ENCODE peak calls at places on chromosomes 3 and 15, in five cellular contexts. L, P, U, D and B are unnamed samples.

GRCh38 chr3:98565237-98565643 is 28.2 kb downstream of the CPOX start:
- DNase-seq in L (no peak), P (no peak), U (no peak), D (no peak), B (no peak)

GRCh38 chr15:37076543-37076942 is 23.8 kb downstream of the MEIS2 start:
- DNase-seq in L (no peak), P (peak), U (peak), D (no peak), B (no peak)

GRCh38 chr3:120264963-120265362 is 20.1 kb downstream of the GPR156 start:
- DNase-seq in L (no peak), P (no peak), U (no peak), D (no peak), B (no peak)

GRCh38 chr15:57727031-57727430 is 20.5 kb downstream of the POLR2M start:
- DNase-seq in L (no peak), P (peak), U (no peak), D (no peak), B (no peak)

GRCh38 chr3:136250862-136251460 is 821 bp downstream of the PCCB start:
- DNase-seq in L (peak), P (peak), U (peak), D (peak), B (no peak)

GRCh38 chr3:100225193-100225592 is 35.6 kb upstream of the TBC1D23 start:
- DNase-seq in L (no peak), P (no peak), U (no peak), D (no peak), B (no peak)

GRCh38 chr3:113533534-113533892 is 1.2 kb downstream of the SIDT1 start:
- DNase-seq in L (no peak), P (no peak), U (no peak), D (no peak), B (no peak)

GRCh38 chr3:130733236-130733884 is 13.3 kb downstream of the PIK3R4 start:
- DNase-seq in L (no peak), P (no peak), U (no peak), D (no peak), B (no peak)

GRCh38 chr15:58627706-58628105 is 121.8 kb downstream of the ADAM10 start:
- DNase-seq in L (no peak), P (peak), U (peak), D (no peak), B (no peak)

DNA sequence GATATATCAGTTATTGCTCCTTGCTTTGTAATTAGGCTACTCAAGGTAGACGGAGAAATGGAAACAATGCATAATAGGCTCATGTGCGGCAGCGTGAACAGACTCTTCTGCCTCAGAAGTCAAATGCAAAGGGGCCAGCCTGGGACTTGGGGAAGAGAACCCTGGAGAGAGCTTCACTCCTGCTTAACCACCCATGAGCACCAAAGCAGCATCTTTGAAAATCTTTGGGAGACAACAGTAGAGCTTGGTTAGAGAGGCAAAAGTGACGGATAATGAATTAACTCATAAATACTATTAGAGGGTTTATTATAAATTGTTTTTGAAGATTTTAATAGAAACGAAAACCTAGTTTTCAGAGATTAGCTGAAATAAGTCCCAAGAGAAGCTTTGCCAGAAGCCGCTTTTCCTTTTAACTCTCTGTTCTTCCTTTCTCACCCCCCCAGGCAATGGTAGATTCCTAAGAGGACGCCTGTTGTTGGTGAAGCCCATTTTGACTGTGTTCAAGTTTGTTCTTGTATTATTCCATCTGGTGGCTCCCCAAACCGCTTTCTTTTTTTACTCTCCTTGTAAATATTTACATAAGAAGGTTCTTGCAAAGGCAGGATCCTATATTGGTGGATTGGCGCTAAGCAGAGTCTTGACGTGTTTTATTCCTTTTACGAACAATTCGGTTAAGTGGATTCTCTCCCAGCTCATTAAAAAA is 196.0 kb upstream of the TPRG1 start:
- DNase-seq in L (no peak), P (no peak), U (no peak), D (no peak), B (no peak)
- H3K4me3 ChIP-seq in L (no peak), P (no peak), U (no peak), D (peak), B (no peak)

GRCh38 chr15:39585394-39585841 is 4.5 kb downstream of the THBS1 start:
- DNase-seq in L (no peak), P (peak), U (no peak), D (no peak), B (no peak)
- H3K4me3 ChIP-seq in L (peak), P (peak), U (no peak), D (peak), B (peak)

DNA sequence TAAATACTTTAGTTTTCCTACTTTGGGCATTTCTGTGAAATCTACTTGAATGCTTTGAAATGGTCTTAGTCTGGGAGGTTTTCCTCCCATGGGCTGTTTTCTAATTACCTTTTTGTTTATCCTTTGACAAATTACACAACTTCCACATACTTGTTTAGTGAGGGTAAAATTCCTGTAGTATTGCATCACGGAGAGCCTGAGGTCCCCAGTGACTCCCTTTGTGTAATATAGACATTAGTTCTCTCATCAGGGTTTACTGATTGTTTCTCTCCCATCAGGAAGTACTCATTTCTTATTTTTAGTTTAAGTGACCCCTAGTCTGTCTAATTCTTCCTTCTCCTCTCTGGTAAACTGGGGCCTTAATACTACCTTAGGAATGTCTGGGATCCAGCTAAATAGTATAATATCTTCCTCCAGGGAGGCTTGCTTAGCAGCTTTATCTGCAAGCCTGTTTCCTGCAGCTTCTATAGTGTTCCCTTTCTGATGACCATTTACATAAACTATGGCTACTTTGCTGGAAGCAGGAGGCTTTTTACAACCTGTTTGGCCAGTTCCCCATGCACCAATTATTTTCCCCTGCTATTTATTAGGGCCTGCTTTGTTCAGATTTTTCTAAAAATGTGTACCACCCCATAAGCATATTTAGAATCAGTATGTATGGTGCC is 87.2 kb upstream of the XCR1 start:
- DNase-seq in L (peak), P (no peak), U (peak), D (no peak), B (peak)
- H3K4me3 ChIP-seq in L (no peak), P (no peak), U (no peak), D (no peak), B (no peak)

GRCh38 chr15:96332854-96333193 is 2.3 kb downstream of the NR2F2 start:
- DNase-seq in L (no peak), P (no peak), U (peak), D (no peak), B (no peak)

GRCh38 chr15:96334705-96335428 is 4.4 kb downstream of the NR2F2 start:
- DNase-seq in L (no peak), P (peak), U (peak), D (no peak), B (no peak)

GRCh38 chr15:96333194-96334016 is 2.9 kb downstream of the NR2F2 start:
- DNase-seq in L (no peak), P (no peak), U (peak), D (peak), B (no peak)

GRCh38 chr15:96335429-96335807 is 4.9 kb downstream of the NR2F2 start:
- DNase-seq in L (no peak), P (peak), U (peak), D (no peak), B (no peak)

GRCh38 chr15:96334017-96334704 is 3.7 kb downstream of the NR2F2 start:
- DNase-seq in L (no peak), P (peak), U (peak), D (peak), B (no peak)
- H3K4me3 ChIP-seq in L (peak), P (peak), U (peak), D (peak), B (peak)

GRCh38 chr15:63501256-63502089 is 2.9 kb upstream of the USP3 start:
- DNase-seq in L (peak), P (peak), U (peak), D (peak), B (peak)
- H3K4me3 ChIP-seq in L (peak), P (peak), U (peak), D (peak), B (peak)

DNA sequence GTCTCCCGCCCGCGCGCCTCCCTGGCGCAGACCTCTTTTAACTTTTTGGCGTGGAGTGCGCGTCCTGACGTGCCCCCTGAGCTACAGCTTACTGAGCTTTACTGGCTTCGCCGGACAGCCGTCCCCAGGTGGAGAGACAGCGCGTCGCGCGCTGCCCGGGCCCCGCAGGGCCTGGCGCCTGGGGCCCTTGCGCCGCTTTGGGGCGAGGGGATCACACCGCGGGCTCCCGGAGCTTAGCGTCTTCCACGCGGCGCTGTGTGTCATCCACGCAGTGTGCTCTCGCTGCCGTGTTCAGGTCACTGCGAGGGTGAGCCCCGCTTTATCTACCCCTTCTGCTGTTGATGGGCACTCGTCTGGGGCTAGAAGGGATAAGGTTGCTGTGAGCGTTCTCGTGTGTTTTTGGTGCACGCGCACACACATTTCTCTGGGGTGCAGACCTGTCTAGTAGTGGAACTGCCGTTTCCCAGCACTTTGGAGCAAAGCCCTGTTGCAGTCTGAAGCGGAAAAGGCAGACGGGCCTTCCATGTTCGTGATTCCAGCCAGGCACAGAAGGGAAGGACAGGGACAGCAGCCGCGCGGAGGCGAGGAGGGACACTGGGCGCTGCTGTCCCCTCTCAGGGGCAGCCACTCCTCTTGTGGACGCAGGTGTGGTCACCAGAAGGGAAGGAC is 33.1 kb upstream of the ALDH1L1 start:
- DNase-seq in L (no peak), P (no peak), U (no peak), D (no peak), B (no peak)
- H3K4me3 ChIP-seq in L (peak), P (peak), U (peak), D (peak), B (peak)